ENCODE peak calls at places on chromosomes 11 and 22, in five cellular contexts. One of them, this sample, is unnamed.

GRCh38 chr22:44311855-44312170 is 938 bp downstream of the SHISAL1 start:
- DNase-seq in pancreas: no peak
- DNase-seq in NCI-H1417: no peak
- DNase-seq in RCC 7860: peak
- DNase-seq in C1 segment of cervical spinal cord: no peak
- DNase-seq in this sample: no peak

GRCh38 chr11:2867722-2868548 is 17.6 kb downstream of the CDKN1C start:
- DNase-seq in pancreas: no peak
- DNase-seq in NCI-H1417: no peak
- DNase-seq in RCC 7860: no peak
- DNase-seq in C1 segment of cervical spinal cord: no peak
- DNase-seq in this sample: no peak

GRCh38 chr22:35892192-35892591 is 136.4 kb downstream of the RBFOX2 start:
- DNase-seq in pancreas: no peak
- DNase-seq in NCI-H1417: no peak
- DNase-seq in RCC 7860: no peak
- DNase-seq in C1 segment of cervical spinal cord: no peak
- DNase-seq in this sample: no peak

GRCh38 chr11:116637766-116638165 is 135.0 kb downstream of the BUD13 start:
- DNase-seq in pancreas: no peak
- DNase-seq in NCI-H1417: no peak
- DNase-seq in RCC 7860: no peak
- DNase-seq in C1 segment of cervical spinal cord: no peak
- DNase-seq in this sample: no peak

GRCh38 chr22:30856699-30857098 is 111.9 kb downstream of the MORC2 start:
- DNase-seq in pancreas: no peak
- DNase-seq in NCI-H1417: no peak
- DNase-seq in RCC 7860: no peak
- DNase-seq in C1 segment of cervical spinal cord: no peak
- DNase-seq in this sample: no peak

GRCh38 chr11:95498731-95499396 is 267.9 kb upstream of the SESN3 start:
- DNase-seq in pancreas: no peak
- DNase-seq in NCI-H1417: no peak
- DNase-seq in RCC 7860: no peak
- DNase-seq in C1 segment of cervical spinal cord: no peak
- DNase-seq in this sample: no peak

GRCh38 chr11:130580372-130580771 is 131.9 kb downstream of the ADAMTS15 start:
- DNase-seq in pancreas: no peak
- DNase-seq in NCI-H1417: no peak
- DNase-seq in RCC 7860: peak
- DNase-seq in C1 segment of cervical spinal cord: no peak
- DNase-seq in this sample: no peak

GRCh38 chr11:127996825-127997224 is 590.5 kb downstream of the ETS1 start:
- DNase-seq in pancreas: no peak
- DNase-seq in NCI-H1417: no peak
- DNase-seq in RCC 7860: peak
- DNase-seq in C1 segment of cervical spinal cord: no peak
- DNase-seq in this sample: no peak

GRCh38 chr11:133656100-133656635 is 123.9 kb upstream of the OPCML start:
- DNase-seq in pancreas: no peak
- DNase-seq in NCI-H1417: no peak
- DNase-seq in RCC 7860: no peak
- DNase-seq in C1 segment of cervical spinal cord: no peak
- DNase-seq in this sample: no peak

GRCh38 chr11:129248618-129249017 is 56.5 kb upstream of the ARHGAP32 start:
- DNase-seq in pancreas: no peak
- DNase-seq in NCI-H1417: no peak
- DNase-seq in RCC 7860: peak
- DNase-seq in C1 segment of cervical spinal cord: no peak
- DNase-seq in this sample: no peak

GRCh38 chr11:57484141-57484710 is 23.9 kb downstream of the RTN4RL2 start:
- DNase-seq in pancreas: no peak
- DNase-seq in NCI-H1417: no peak
- DNase-seq in RCC 7860: no peak
- DNase-seq in C1 segment of cervical spinal cord: no peak
- DNase-seq in this sample: no peak

GRCh38 chr11:120805960-120806555 is 217.8 kb upstream of the TBCEL start:
- DNase-seq in pancreas: no peak
- DNase-seq in NCI-H1417: no peak
- DNase-seq in RCC 7860: no peak
- DNase-seq in C1 segment of cervical spinal cord: no peak
- DNase-seq in this sample: no peak

GRCh38 chr11:102685769-102686168 is 19.8 kb downstream of the MMP27 start:
- DNase-seq in pancreas: no peak
- DNase-seq in NCI-H1417: no peak
- DNase-seq in RCC 7860: no peak
- DNase-seq in C1 segment of cervical spinal cord: no peak
- DNase-seq in this sample: no peak

GRCh38 chr22:46827072-46827780 is 64.8 kb downstream of the TBC1D22A start:
- DNase-seq in pancreas: no peak
- DNase-seq in NCI-H1417: no peak
- DNase-seq in RCC 7860: no peak
- DNase-seq in C1 segment of cervical spinal cord: no peak
- DNase-seq in this sample: no peak

GRCh38 chr11:79088967-79089366 is 351.9 kb downstream of the TENM4 start:
- DNase-seq in pancreas: no peak
- DNase-seq in NCI-H1417: no peak
- DNase-seq in RCC 7860: no peak
- DNase-seq in C1 segment of cervical spinal cord: no peak
- DNase-seq in this sample: no peak

GRCh38 chr11:126341760-126342161 is 13.7 kb upstream of the ST3GAL4 start:
- DNase-seq in pancreas: no peak
- DNase-seq in NCI-H1417: no peak
- DNase-seq in RCC 7860: peak
- DNase-seq in C1 segment of cervical spinal cord: no peak
- DNase-seq in this sample: no peak

GRCh38 chr11:15378941-15379340 is 264.2 kb downstream of the INSC start:
- DNase-seq in pancreas: no peak
- DNase-seq in NCI-H1417: no peak
- DNase-seq in RCC 7860: no peak
- DNase-seq in C1 segment of cervical spinal cord: no peak
- DNase-seq in this sample: no peak

GRCh38 chr22:35152316-35152715 is 86.4 kb downstream of the ISX start:
- DNase-seq in pancreas: no peak
- DNase-seq in NCI-H1417: no peak
- DNase-seq in RCC 7860: no peak
- DNase-seq in C1 segment of cervical spinal cord: no peak
- DNase-seq in this sample: no peak

GRCh38 chr11:12395333-12395732 is 18.0 kb downstream of the PARVA start:
- DNase-seq in pancreas: no peak
- DNase-seq in NCI-H1417: no peak
- DNase-seq in RCC 7860: no peak
- DNase-seq in C1 segment of cervical spinal cord: no peak
- DNase-seq in this sample: no peak

GRCh38 chr11:86551286-86551685 is 121.1 kb downstream of the ME3 start:
- DNase-seq in pancreas: no peak
- DNase-seq in NCI-H1417: no peak
- DNase-seq in RCC 7860: peak
- DNase-seq in C1 segment of cervical spinal cord: no peak
- DNase-seq in this sample: no peak

GRCh38 chr11:112961146-112961668 is at the start of gene NCAM1:
- DNase-seq in pancreas: peak
- DNase-seq in NCI-H1417: peak
- DNase-seq in RCC 7860: peak
- DNase-seq in C1 segment of cervical spinal cord: peak
- DNase-seq in this sample: peak

GRCh38 chr11:35579557-35580396 is 38.5 kb upstream of the FJX1 start:
- DNase-seq in pancreas: no peak
- DNase-seq in NCI-H1417: no peak
- DNase-seq in RCC 7860: peak
- DNase-seq in C1 segment of cervical spinal cord: no peak
- DNase-seq in this sample: no peak

GRCh38 chr11:821513-822371 is 3.0 kb downstream of the PNPLA2 start:
- DNase-seq in pancreas: peak
- DNase-seq in NCI-H1417: no peak
- DNase-seq in RCC 7860: no peak
- DNase-seq in C1 segment of cervical spinal cord: no peak
- DNase-seq in this sample: no peak

This sample was measured in NCI-H510A.